ENCODE peak calls at places on chromosomes 13 and 19, in six cellular contexts. One of them, this sample, is unnamed.
A peak's percentile ranks its signal among the peaks of the same experiment; 100 is the strongest.

GRCh38 chr19:29115181-29115580 is 97.8 kb downstream of the UQCRFS1 start:
- DNase-seq in cardiac muscle cell: no peak
- DNase-seq in aorta: no peak
- DNase-seq in endodermal cell: peak; percentile 18
- DNase-seq in right cardiac atrium: no peak
- DNase-seq in left ventricle myocardium inferior: no peak
- DNase-seq in this sample: no peak

GRCh38 chr13:87661471-87661870 is 9.7 kb upstream of the SLITRK5 start:
- DNase-seq in right cardiac atrium: no peak
- DNase-seq in endodermal cell: no peak
- DNase-seq in aorta: no peak
- DNase-seq in cardiac muscle cell: no peak
- DNase-seq in left ventricle myocardium inferior: no peak
- DNase-seq in this sample: no peak

GRCh38 chr13:89965252-89965651 is 1382.2 kb upstream of the MIR17HG start:
- DNase-seq in aorta: no peak
- DNase-seq in left ventricle myocardium inferior: no peak
- DNase-seq in right cardiac atrium: no peak
- DNase-seq in endodermal cell: no peak
- DNase-seq in cardiac muscle cell: no peak
- DNase-seq in this sample: no peak

GRCh38 chr19:1893791-1894190 is 8.5 kb upstream of the ABHD17A start:
- DNase-seq in left ventricle myocardium inferior: no peak
- DNase-seq in right cardiac atrium: no peak
- DNase-seq in aorta: no peak
- DNase-seq in endodermal cell: peak; percentile 56
- DNase-seq in cardiac muscle cell: no peak
- DNase-seq in this sample: no peak

GRCh38 chr19:30036154-30037129 is 94.4 kb downstream of the URI1 start:
- DNase-seq in aorta: no peak
- DNase-seq in left ventricle myocardium inferior: no peak
- DNase-seq in right cardiac atrium: no peak
- DNase-seq in endodermal cell: no peak
- DNase-seq in cardiac muscle cell: no peak
- DNase-seq in this sample: no peak

GRCh38 chr13:43516401-43516826 is 270.4 kb downstream of the ENOX1 start:
- DNase-seq in endodermal cell: no peak
- DNase-seq in aorta: no peak
- DNase-seq in right cardiac atrium: no peak
- DNase-seq in cardiac muscle cell: peak; percentile 12
- DNase-seq in left ventricle myocardium inferior: no peak
- DNase-seq in this sample: no peak

GRCh38 chr19:29876414-29876813 is 64.6 kb downstream of the CCNE1 start:
- DNase-seq in left ventricle myocardium inferior: no peak
- DNase-seq in right cardiac atrium: no peak
- DNase-seq in cardiac muscle cell: no peak
- DNase-seq in endodermal cell: no peak
- DNase-seq in aorta: no peak
- DNase-seq in this sample: no peak

GRCh38 chr13:98447881-98448641 is 128.8 kb downstream of the STK24 start:
- DNase-seq in left ventricle myocardium inferior: peak; percentile 58
- DNase-seq in cardiac muscle cell: peak; percentile 82
- DNase-seq in aorta: no peak
- DNase-seq in endodermal cell: peak; percentile 92
- DNase-seq in right cardiac atrium: no peak
- DNase-seq in this sample: no peak

GRCh38 chr13:50550151-50550550 is 293.3 kb downstream of the DLEU7 start:
- DNase-seq in right cardiac atrium: no peak
- DNase-seq in endodermal cell: no peak
- DNase-seq in left ventricle myocardium inferior: no peak
- DNase-seq in aorta: no peak
- DNase-seq in cardiac muscle cell: no peak
- DNase-seq in this sample: no peak

GRCh38 chr13:67119481-67119883 is 110.7 kb downstream of the PCDH9 start:
- DNase-seq in left ventricle myocardium inferior: no peak
- DNase-seq in endodermal cell: no peak
- DNase-seq in aorta: no peak
- DNase-seq in cardiac muscle cell: no peak
- DNase-seq in right cardiac atrium: no peak
- DNase-seq in this sample: no peak

GRCh38 chr19:46609511-46610412 is 8.6 kb downstream of the CALM3 start:
- DNase-seq in cardiac muscle cell: no peak
- DNase-seq in left ventricle myocardium inferior: peak; percentile 13
- DNase-seq in right cardiac atrium: peak; percentile 53
- DNase-seq in endodermal cell: peak; percentile 38
- DNase-seq in aorta: peak; percentile 49
- DNase-seq in this sample: no peak

GRCh38 chr13:48790199-48790598 is 136.5 kb downstream of the CYSLTR2 start:
- DNase-seq in right cardiac atrium: no peak
- DNase-seq in cardiac muscle cell: no peak
- DNase-seq in left ventricle myocardium inferior: no peak
- DNase-seq in endodermal cell: no peak
- DNase-seq in aorta: no peak
- DNase-seq in this sample: no peak

GRCh38 chr19:10863107-10863700 is 8.1 kb upstream of the CARM1 start:
- DNase-seq in right cardiac atrium: peak; percentile 55
- DNase-seq in left ventricle myocardium inferior: no peak
- DNase-seq in aorta: no peak
- DNase-seq in cardiac muscle cell: peak; percentile 8
- DNase-seq in endodermal cell: peak; percentile 64
- DNase-seq in this sample: no peak

GRCh38 chr13:27261376-27261775 is 9.3 kb upstream of the RASL11A start:
- DNase-seq in aorta: no peak
- DNase-seq in left ventricle myocardium inferior: no peak
- DNase-seq in right cardiac atrium: no peak
- DNase-seq in cardiac muscle cell: no peak
- DNase-seq in endodermal cell: no peak
- DNase-seq in this sample: no peak

GRCh38 chr13:27257233-27257568 is 5.8 kb downstream of the RPL21 start:
- DNase-seq in cardiac muscle cell: no peak
- DNase-seq in left ventricle myocardium inferior: no peak
- DNase-seq in endodermal cell: no peak
- DNase-seq in right cardiac atrium: no peak
- DNase-seq in aorta: no peak
- DNase-seq in this sample: no peak

GRCh38 chr13:27258637-27259377 is 7.4 kb downstream of the RPL21 start:
- DNase-seq in right cardiac atrium: no peak
- DNase-seq in cardiac muscle cell: no peak
- DNase-seq in endodermal cell: no peak
- DNase-seq in left ventricle myocardium inferior: no peak
- DNase-seq in aorta: no peak
- DNase-seq in this sample: no peak

GRCh38 chr13:27259831-27260230 is 8.5 kb downstream of the RPL21 start:
- DNase-seq in right cardiac atrium: no peak
- DNase-seq in left ventricle myocardium inferior: no peak
- DNase-seq in aorta: no peak
- DNase-seq in endodermal cell: no peak
- DNase-seq in cardiac muscle cell: no peak
- DNase-seq in this sample: no peak

GRCh38 chr13:27257648-27258253 is 6.4 kb downstream of the RPL21 start:
- DNase-seq in cardiac muscle cell: no peak
- DNase-seq in left ventricle myocardium inferior: no peak
- DNase-seq in endodermal cell: peak; percentile 56
- DNase-seq in right cardiac atrium: no peak
- DNase-seq in aorta: no peak
- DNase-seq in this sample: no peak
- H3K4me1 ChIP-seq in cardiac muscle cell: peaks cover 10% of the 10 kb centered on the region
- H3K4me1 ChIP-seq in left ventricle myocardium inferior: peaks cover 39% of the 10 kb centered on the region
- H3K4me1 ChIP-seq in endodermal cell: no peaks in the 10 kb centered on the region
- H3K4me1 ChIP-seq in right cardiac atrium: no peaks in the 10 kb centered on the region
- H3K4me1 ChIP-seq in aorta: peaks cover 3% of the 10 kb centered on the region
- H3K4me1 ChIP-seq in this sample: peaks cover 69% of the 10 kb centered on the region

GRCh38 chr13:73370066-73370465 is 311.3 kb downstream of the KLF5 start:
- DNase-seq in aorta: no peak
- DNase-seq in left ventricle myocardium inferior: no peak
- DNase-seq in cardiac muscle cell: no peak
- DNase-seq in endodermal cell: no peak
- DNase-seq in right cardiac atrium: no peak
- DNase-seq in this sample: no peak

GRCh38 chr13:73367886-73368285 is 309.1 kb downstream of the KLF5 start:
- DNase-seq in endodermal cell: no peak
- DNase-seq in aorta: no peak
- DNase-seq in left ventricle myocardium inferior: no peak
- DNase-seq in right cardiac atrium: no peak
- DNase-seq in cardiac muscle cell: no peak
- DNase-seq in this sample: no peak

GRCh38 chr13:73369095-73369494 is 310.3 kb downstream of the KLF5 start:
- DNase-seq in aorta: no peak
- DNase-seq in right cardiac atrium: no peak
- DNase-seq in left ventricle myocardium inferior: no peak
- DNase-seq in endodermal cell: no peak
- DNase-seq in cardiac muscle cell: no peak
- DNase-seq in this sample: no peak

GRCh38 chr13:73366241-73366640 is 307.4 kb downstream of the KLF5 start:
- DNase-seq in cardiac muscle cell: no peak
- DNase-seq in endodermal cell: no peak
- DNase-seq in left ventricle myocardium inferior: no peak
- DNase-seq in right cardiac atrium: no peak
- DNase-seq in aorta: no peak
- DNase-seq in this sample: no peak

GRCh38 chr13:73368608-73369007 is 309.8 kb downstream of the KLF5 start:
- DNase-seq in left ventricle myocardium inferior: no peak
- DNase-seq in aorta: no peak
- DNase-seq in right cardiac atrium: no peak
- DNase-seq in cardiac muscle cell: no peak
- DNase-seq in endodermal cell: no peak
- DNase-seq in this sample: no peak
- H3K27ac ChIP-seq in left ventricle myocardium inferior: no peak overlapping the region
- H3K27ac ChIP-seq in aorta: no peak overlapping the region
- H3K27ac ChIP-seq in right cardiac atrium: no peak overlapping the region
- H3K27ac ChIP-seq in cardiac muscle cell: no peak overlapping the region
- H3K27ac ChIP-seq in endodermal cell: no peak overlapping the region
- H3K27ac ChIP-seq in this sample: peak overlapping the region; percentile 24

DNA sequence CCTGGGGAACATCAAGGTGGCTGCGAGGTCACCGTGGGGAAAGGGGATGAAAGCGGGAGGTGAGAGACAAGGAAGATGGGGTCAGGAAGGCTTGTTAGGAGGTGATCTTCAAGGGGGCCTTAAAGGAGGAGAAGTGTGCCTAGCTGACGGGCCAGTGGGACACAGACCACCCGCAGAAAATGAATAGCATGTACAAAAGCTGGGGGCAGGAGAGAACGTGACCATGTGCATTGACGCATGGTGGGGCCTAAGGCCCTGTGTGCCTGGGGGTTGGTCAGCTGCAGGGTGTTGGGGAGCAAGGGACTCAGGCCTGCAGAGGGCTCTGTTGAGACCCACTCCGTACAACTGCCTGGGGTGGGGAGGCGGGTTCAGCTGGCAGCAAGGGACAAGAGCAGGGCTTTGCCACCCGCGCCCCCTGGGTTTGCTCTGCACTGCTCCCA is 5.9 kb downstream of the RAB8A start:
- DNase-seq in left ventricle myocardium inferior: no peak
- DNase-seq in right cardiac atrium: no peak
- DNase-seq in endodermal cell: peak; percentile 72
- DNase-seq in aorta: no peak
- DNase-seq in cardiac muscle cell: no peak
- DNase-seq in this sample: no peak
- H3K4me1 ChIP-seq in left ventricle myocardium inferior: peaks cover 39% of the 10 kb centered on the region
- H3K4me1 ChIP-seq in right cardiac atrium: peaks cover 2% of the 10 kb centered on the region
- H3K4me1 ChIP-seq in endodermal cell: peaks cover under 1% of the 10 kb centered on the region
- H3K4me1 ChIP-seq in aorta: no peaks in the 10 kb centered on the region
- H3K4me1 ChIP-seq in cardiac muscle cell: peaks cover 4% of the 10 kb centered on the region
- H3K4me1 ChIP-seq in this sample: peaks cover 29% of the 10 kb centered on the region

GRCh38 chr13:110486061-110486780 is 75.3 kb downstream of the RAB20 start:
- DNase-seq in aorta: no peak
- DNase-seq in cardiac muscle cell: peak; percentile 29
- DNase-seq in endodermal cell: peak; percentile 90
- DNase-seq in left ventricle myocardium inferior: no peak
- DNase-seq in right cardiac atrium: no peak
- DNase-seq in this sample: no peak
- H3K27ac ChIP-seq in aorta: no peak overlapping the region
- H3K27ac ChIP-seq in cardiac muscle cell: peak overlapping the region; percentile 88
- H3K27ac ChIP-seq in endodermal cell: peak overlapping the region; percentile 93
- H3K27ac ChIP-seq in left ventricle myocardium inferior: no peak overlapping the region
- H3K27ac ChIP-seq in right cardiac atrium: no peak overlapping the region
- H3K27ac ChIP-seq in this sample: no peak overlapping the region

DNA sequence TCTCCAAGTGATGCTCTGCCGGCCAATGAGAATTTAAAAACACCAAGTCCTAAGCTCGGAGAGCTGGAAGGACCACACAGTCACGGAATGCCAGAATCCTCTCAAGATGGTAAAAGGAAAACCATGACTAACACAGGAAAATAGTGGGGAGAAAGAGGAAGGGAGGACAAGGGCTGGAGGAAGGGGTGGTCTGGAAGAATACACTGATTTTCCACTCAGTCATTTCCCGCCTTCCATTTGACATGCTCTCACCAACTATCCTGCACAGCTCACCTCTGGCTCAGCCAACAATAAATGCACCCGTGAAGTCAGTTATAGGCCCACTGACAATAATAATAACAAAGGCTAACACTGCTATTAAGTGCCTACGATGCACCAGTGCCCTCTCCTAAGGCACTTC is 31.5 kb downstream of the SLC7A1 start:
- DNase-seq in aorta: no peak
- DNase-seq in left ventricle myocardium inferior: no peak
- DNase-seq in right cardiac atrium: no peak
- DNase-seq in endodermal cell: no peak
- DNase-seq in cardiac muscle cell: no peak
- DNase-seq in this sample: no peak
- H3K4me1 ChIP-seq in aorta: no peaks in the 10 kb centered on the region
- H3K4me1 ChIP-seq in left ventricle myocardium inferior: no peaks in the 10 kb centered on the region
- H3K4me1 ChIP-seq in right cardiac atrium: no peaks in the 10 kb centered on the region
- H3K4me1 ChIP-seq in endodermal cell: no peaks in the 10 kb centered on the region
- H3K4me1 ChIP-seq in cardiac muscle cell: peaks cover 4% of the 10 kb centered on the region
- H3K4me1 ChIP-seq in this sample: peaks cover 32% of the 10 kb centered on the region

DNA sequence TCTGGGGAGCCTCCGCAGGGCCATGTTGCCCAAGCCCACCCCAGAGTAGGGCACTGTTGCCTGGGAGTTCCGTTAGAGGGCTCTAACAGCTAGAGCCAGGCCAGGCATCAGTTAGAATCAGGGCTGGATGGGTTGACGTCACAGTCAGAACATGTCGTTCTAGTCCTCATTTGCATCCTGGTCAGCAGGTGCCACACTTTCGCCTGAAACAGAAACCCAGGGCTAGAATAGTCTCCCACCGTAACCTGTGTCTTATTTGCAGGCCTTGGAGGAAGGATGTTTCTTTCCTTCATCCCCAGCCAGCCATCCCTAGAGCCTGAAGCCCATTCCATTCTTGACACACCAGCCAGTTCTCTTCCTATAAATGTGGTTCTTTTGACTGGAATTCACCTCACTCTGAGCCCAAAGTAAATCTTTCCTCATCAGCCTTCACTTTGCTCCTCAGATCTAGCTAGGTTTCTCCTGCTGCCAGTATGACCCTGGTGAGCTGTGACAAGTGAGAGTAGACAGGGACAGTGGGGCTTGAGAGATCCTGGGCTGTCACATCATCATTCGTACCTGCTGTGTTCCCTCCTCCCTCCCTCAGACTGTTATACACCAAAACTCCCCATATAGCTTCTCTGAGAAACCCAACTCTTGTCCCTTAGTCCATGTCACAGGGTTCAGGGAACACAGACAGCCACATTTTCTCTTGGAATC is 12.2 kb upstream of the CCDC97 start:
- DNase-seq in left ventricle myocardium inferior: no peak
- DNase-seq in endodermal cell: no peak
- DNase-seq in aorta: no peak
- DNase-seq in right cardiac atrium: no peak
- DNase-seq in cardiac muscle cell: no peak
- DNase-seq in this sample: no peak
- H3K27ac ChIP-seq in left ventricle myocardium inferior: peak overlapping the region; percentile 86
- H3K27ac ChIP-seq in endodermal cell: no peak overlapping the region
- H3K27ac ChIP-seq in aorta: peak overlapping the region; percentile 20
- H3K27ac ChIP-seq in right cardiac atrium: peak overlapping the region; percentile 96
- H3K27ac ChIP-seq in cardiac muscle cell: peak overlapping the region; percentile 93
- H3K27ac ChIP-seq in this sample: peak overlapping the region; percentile 84